ENCODE peak calls at places on chromosomes 12 and 14, in five cellular contexts. C, X, N, T and B are unnamed samples.

GRCh38 chr14:26887842-26888241 is 290.0 kb upstream of the NOVA1 start:
- DNase-seq in C (peak), X (no peak), N (no peak), T (no peak), B (no peak)

GRCh38 chr12:76586764-76587395 is 27.3 kb upstream of the OSBPL8 start:
- DNase-seq in C (no peak), X (no peak), N (peak), T (no peak), B (peak)

GRCh38 chr12:73225941-73226340 is 953.8 kb downstream of the TRHDE start:
- DNase-seq in C (no peak), X (no peak), N (no peak), T (no peak), B (no peak)

GRCh38 chr12:11959117-11959823 is 111.5 kb upstream of the BCL2L14 start:
- DNase-seq in C (no peak), X (no peak), N (peak), T (no peak), B (no peak)

GRCh38 chr12:93060666-93061413 is 131.7 kb upstream of the EEA1 start:
- DNase-seq in C (no peak), X (peak), N (no peak), T (no peak), B (no peak)

GRCh38 chr14:63435838-63436237 is 107.3 kb downstream of the PPP2R5E start:
- DNase-seq in C (peak), X (no peak), N (peak), T (peak), B (no peak)

GRCh38 chr12:132886529-132887477 is 602 bp downstream of the CHFR start:
- DNase-seq in C (peak), X (no peak), N (no peak), T (peak), B (no peak)

GRCh38 chr12:100579844-100580243 is 6.4 kb downstream of the GAS2L3 start:
- DNase-seq in C (no peak), X (no peak), N (no peak), T (no peak), B (no peak)

GRCh38 chr14:55850803-55851202 is 267.4 kb upstream of the PELI2 start:
- DNase-seq in C (no peak), X (no peak), N (peak), T (no peak), B (no peak)

GRCh38 chr12:33734871-33735270 is 287.4 kb upstream of the ALG10 start:
- DNase-seq in C (no peak), X (no peak), N (peak), T (no peak), B (no peak)

GRCh38 chr12:20150835-20151234 is 217.5 kb upstream of the PDE3A start:
- DNase-seq in C (no peak), X (no peak), N (peak), T (no peak), B (no peak)

GRCh38 chr12:117330441-117331113 is 30.8 kb downstream of the NOS1 start:
- DNase-seq in C (no peak), X (no peak), N (no peak), T (no peak), B (no peak)

GRCh38 chr12:109377139-109377685 is 29.5 kb downstream of the MYO1H start:
- DNase-seq in C (no peak), X (no peak), N (no peak), T (no peak), B (no peak)

GRCh38 chr14:71354801-71355200 is 447.5 kb downstream of the PCNX1 start:
- DNase-seq in C (no peak), X (no peak), N (peak), T (no peak), B (no peak)

GRCh38 chr12:124120718-124121117 is 147.7 kb downstream of the ZNF664 start:
- DNase-seq in C (no peak), X (no peak), N (no peak), T (no peak), B (no peak)

GRCh38 chr14:92902191-92902590 is 20.8 kb upstream of the CHGA start:
- DNase-seq in C (no peak), X (no peak), N (no peak), T (no peak), B (no peak)

GRCh38 chr12:4189721-4190120 is 83.8 kb upstream of the CCND2 start:
- DNase-seq in C (no peak), X (no peak), N (no peak), T (no peak), B (no peak)

GRCh38 chr12:31482816-31483215 is 108.1 kb downstream of the DENND5B start:
- DNase-seq in C (no peak), X (no peak), N (no peak), T (no peak), B (no peak)

GRCh38 chr14:49620182-49621113 is at the start of the genes MGAT2 and RPL36AL:
- DNase-seq in C (peak), X (peak), N (peak), T (peak), B (peak)

GRCh38 chr12:4564819-4565218 is 2.8 kb downstream of the DYRK4 start:
- DNase-seq in C (no peak), X (peak), N (no peak), T (no peak), B (no peak)

GRCh38 chr12:92055877-92056276 is 89.8 kb downstream of the BTG1 start:
- DNase-seq in C (no peak), X (no peak), N (peak), T (no peak), B (no peak)

GRCh38 chr12:20601668-20602280 is 93.4 kb upstream of the SLCO1C1 start:
- DNase-seq in C (no peak), X (peak), N (peak), T (no peak), B (no peak)

DNA sequence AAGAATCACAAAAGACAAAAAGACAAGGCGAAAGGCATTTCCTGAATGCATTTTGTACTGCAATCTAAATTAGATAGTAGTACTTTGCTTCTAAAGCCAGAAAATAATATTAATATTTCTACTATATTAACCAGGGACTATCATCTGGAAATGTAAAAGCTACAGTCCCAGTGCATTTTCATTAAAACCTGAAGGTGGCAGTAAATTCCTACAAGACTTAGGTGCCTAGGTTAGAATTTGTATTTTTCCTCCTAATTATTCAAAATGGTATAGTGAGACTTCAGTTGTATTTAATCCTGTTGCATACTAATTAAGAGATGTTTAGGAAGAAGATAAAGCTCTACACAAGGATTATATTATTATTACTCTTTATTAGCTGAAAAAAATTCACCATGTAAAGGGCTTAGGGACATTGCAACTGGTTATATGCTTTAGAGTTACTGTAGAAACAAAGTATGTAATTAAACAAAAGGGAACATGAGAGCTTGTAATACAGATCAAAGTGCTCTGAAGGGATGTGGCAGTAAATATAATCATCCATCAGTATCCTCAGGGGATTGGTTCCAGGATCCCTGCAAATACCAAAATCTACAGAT is 53.6 kb downstream of the BRMS1L start:
- DNase-seq in C (no peak), X (peak), N (peak), T (no peak), B (no peak)
- TF ChIP-seq CTCF in C (peak), X (peak), N (peak), T (no peak), B (peak)

GRCh38 chr12:45549503-45549902 is 180.0 kb upstream of the ARID2 start:
- DNase-seq in C (no peak), X (no peak), N (no peak), T (no peak), B (no peak)
- TF ChIP-seq CTCF in C (no peak), X (no peak), N (no peak), T (no peak), B (no peak)

DNA sequence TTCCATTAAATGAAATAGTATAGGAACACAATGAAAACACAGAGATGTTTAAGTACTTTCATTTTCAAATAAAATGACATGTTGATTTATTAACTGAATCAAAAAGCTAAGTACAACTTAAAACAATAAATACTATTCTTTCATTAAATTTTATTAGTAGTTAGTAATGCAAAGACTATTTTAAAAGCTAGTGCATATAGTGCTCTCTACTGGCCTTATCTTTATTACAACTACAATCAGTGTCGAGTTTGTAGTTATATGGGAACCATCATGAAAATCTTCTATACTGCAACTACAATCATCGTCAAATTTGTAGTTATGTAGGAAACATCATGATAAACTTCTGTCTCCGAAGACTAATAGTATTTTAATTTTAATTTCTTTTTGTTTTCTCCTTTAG is 8.9 kb upstream of the LIN7A start:
- DNase-seq in C (no peak), X (no peak), N (peak), T (no peak), B (no peak)
- TF ChIP-seq CTCF in C (peak), X (peak), N (peak), T (no peak), B (no peak)

GRCh38 chr14:42533476-42533875 is 926.8 kb downstream of the LRFN5 start:
- DNase-seq in C (no peak), X (no peak), N (no peak), T (no peak), B (no peak)

GRCh38 chr14:42532194-42532593 is 925.5 kb downstream of the LRFN5 start:
- DNase-seq in C (no peak), X (no peak), N (no peak), T (no peak), B (no peak)

DNA sequence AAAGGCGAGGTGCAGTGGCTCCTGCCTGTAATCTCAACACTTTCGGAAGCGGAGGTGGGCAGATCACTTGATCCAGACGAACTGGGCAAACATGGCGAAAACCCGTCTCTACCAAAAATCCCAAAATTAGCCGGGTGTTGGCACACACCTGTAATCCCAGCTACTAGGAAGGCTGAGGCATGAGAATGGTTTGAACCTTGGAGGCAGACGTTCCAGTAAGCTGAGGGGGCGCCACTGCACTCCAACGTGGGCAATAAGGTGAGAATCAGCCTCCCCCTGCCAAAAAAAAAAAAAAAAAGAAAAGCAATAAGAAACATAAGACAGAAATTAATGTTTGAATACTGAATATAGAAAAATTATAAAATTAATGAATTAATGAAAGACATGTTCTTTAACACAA is 928.7 kb downstream of the LRFN5 start:
- DNase-seq in C (no peak), X (no peak), N (no peak), T (no peak), B (no peak)
- TF ChIP-seq CTCF in C (no peak), X (no peak), N (no peak), T (no peak), B (no peak)

GRCh38 chr12:103966736-103967135 is 1.1 kb downstream of the TDG start:
- DNase-seq in C (no peak), X (no peak), N (no peak), T (no peak), B (no peak)

GRCh38 chr12:103962493-103962892 is 3.2 kb upstream of the TDG start:
- DNase-seq in C (no peak), X (no peak), N (no peak), T (no peak), B (no peak)

GRCh38 chr12:103964805-103965204 is 867 bp upstream of the TDG start:
- DNase-seq in C (no peak), X (no peak), N (no peak), T (no peak), B (no peak)

GRCh38 chr12:103965255-103965589 is 450 bp upstream of the TDG start:
- DNase-seq in C (no peak), X (no peak), N (no peak), T (no peak), B (no peak)

GRCh38 chr12:103965590-103966407 is at the start of gene TDG:
- DNase-seq in C (peak), X (peak), N (peak), T (peak), B (peak)
- TF ChIP-seq CTCF in C (no peak), X (no peak), N (no peak), T (no peak), B (no peak)